ENCODE peak calls at places on chromosome 11, in five cellular contexts. One of them, this sample, is unnamed.
A peak's percentile ranks its signal among the peaks of the same experiment; 100 is the strongest.

GRCh38 chr11:33685061-33685460 is 15.6 kb downstream of the C11orf91 start:
- DNase-seq in RWPE2: no peak
- DNase-seq in nephron progenitor cell: no peak
- DNase-seq in colonic mucosa: no peak
- DNase-seq in neural crest cell: no peak
- DNase-seq in this sample: no peak

GRCh38 chr11:123799438-123799837 is 6.7 kb downstream of the OR6M1 start:
- DNase-seq in RWPE2: no peak
- DNase-seq in nephron progenitor cell: no peak
- DNase-seq in colonic mucosa: no peak
- DNase-seq in neural crest cell: no peak
- DNase-seq in this sample: no peak

GRCh38 chr11:12287374-12288211 is 89.8 kb upstream of the PARVA start:
- DNase-seq in RWPE2: peak; percentile 93
- DNase-seq in nephron progenitor cell: peak; percentile 69
- DNase-seq in colonic mucosa: peak; percentile 23
- DNase-seq in neural crest cell: peak; percentile 38
- DNase-seq in this sample: peak; percentile 46

GRCh38 chr11:77039491-77040400 is 5.5 kb downstream of the B3GNT6 start:
- DNase-seq in RWPE2: no peak
- DNase-seq in nephron progenitor cell: peak; percentile 67
- DNase-seq in colonic mucosa: peak; percentile 73
- DNase-seq in neural crest cell: peak; percentile 57
- DNase-seq in this sample: no peak

GRCh38 chr11:73137262-73137941 is 4.7 kb downstream of the FCHSD2 start:
- DNase-seq in RWPE2: no peak
- DNase-seq in nephron progenitor cell: no peak
- DNase-seq in colonic mucosa: no peak
- DNase-seq in neural crest cell: no peak
- DNase-seq in this sample: no peak

GRCh38 chr11:15055620-15056356 is 17.6 kb upstream of the CALCB start:
- DNase-seq in RWPE2: no peak
- DNase-seq in nephron progenitor cell: no peak
- DNase-seq in colonic mucosa: no peak
- DNase-seq in neural crest cell: no peak
- DNase-seq in this sample: no peak

GRCh38 chr11:11346249-11346648 is 6.8 kb downstream of the CSNK2A3 start:
- DNase-seq in RWPE2: no peak
- DNase-seq in nephron progenitor cell: no peak
- DNase-seq in colonic mucosa: no peak
- DNase-seq in neural crest cell: no peak
- DNase-seq in this sample: no peak

GRCh38 chr11:83971063-83971462 is 684.9 kb upstream of the CCDC90B start:
- DNase-seq in RWPE2: no peak
- DNase-seq in nephron progenitor cell: no peak
- DNase-seq in colonic mucosa: no peak
- DNase-seq in neural crest cell: no peak
- DNase-seq in this sample: no peak

GRCh38 chr11:75946531-75947530 is 131.8 kb downstream of the UVRAG start:
- DNase-seq in RWPE2: no peak
- DNase-seq in nephron progenitor cell: no peak
- DNase-seq in colonic mucosa: peak; percentile 32
- DNase-seq in neural crest cell: no peak
- DNase-seq in this sample: no peak

GRCh38 chr11:69646493-69647201 is 5.7 kb downstream of the CCND1 start:
- DNase-seq in RWPE2: peak; percentile 58
- DNase-seq in nephron progenitor cell: no peak
- DNase-seq in colonic mucosa: no peak
- DNase-seq in neural crest cell: no peak
- DNase-seq in this sample: no peak

GRCh38 chr11:36684840-36685800 is 87.1 kb upstream of the RAG2 start:
- DNase-seq in RWPE2: no peak
- DNase-seq in nephron progenitor cell: no peak
- DNase-seq in colonic mucosa: no peak
- DNase-seq in neural crest cell: no peak
- DNase-seq in this sample: no peak

DNA sequence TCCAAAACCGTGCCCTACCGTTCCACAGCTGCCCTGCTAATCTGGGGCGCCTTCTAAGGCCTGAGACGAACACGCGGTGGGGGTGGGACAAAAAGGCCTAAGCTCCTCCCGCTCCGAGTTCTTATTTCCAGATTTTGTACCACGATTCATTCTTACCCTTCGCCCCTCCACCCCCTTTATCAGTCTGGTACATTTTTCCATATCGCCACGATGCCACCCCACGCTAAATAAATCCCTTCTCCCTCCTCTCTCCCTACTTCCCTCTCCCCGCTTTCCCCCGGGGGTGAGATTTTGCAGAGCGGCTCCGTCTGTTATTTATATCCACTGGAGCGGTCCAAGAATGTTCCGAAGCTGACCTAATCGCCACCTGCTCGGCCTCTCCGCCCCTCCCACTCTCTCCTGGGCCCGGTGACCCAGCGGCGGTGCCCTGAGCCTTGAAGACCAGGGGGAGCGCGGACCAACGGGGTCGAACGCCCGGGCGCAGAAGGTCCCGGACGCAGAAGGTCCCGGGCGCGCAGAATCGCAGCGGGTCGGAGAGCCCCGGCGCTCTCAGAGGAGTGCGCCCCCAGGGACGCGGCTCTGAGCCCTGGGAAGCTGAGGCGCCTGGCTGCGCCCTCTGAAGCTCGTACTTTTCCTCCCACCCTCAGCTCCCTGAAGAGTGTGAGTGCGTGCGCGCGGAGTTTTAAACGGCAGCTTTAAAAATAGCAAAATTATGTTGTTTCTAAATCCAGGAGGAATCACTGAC is 875 bp upstream of the PACSIN3 start:
- DNase-seq in RWPE2: no peak
- DNase-seq in nephron progenitor cell: peak; percentile 68
- DNase-seq in colonic mucosa: peak; percentile 45
- DNase-seq in neural crest cell: peak; percentile 26
- DNase-seq in this sample: peak; percentile 26
- TF ChIP-seq CTCF in RWPE2: no peak
- TF ChIP-seq CTCF in nephron progenitor cell: no peak
- TF ChIP-seq CTCF in colonic mucosa: no peak
- TF ChIP-seq CTCF in neural crest cell: peak; percentile 23
- TF ChIP-seq CTCF in this sample: peak; percentile 31

DNA sequence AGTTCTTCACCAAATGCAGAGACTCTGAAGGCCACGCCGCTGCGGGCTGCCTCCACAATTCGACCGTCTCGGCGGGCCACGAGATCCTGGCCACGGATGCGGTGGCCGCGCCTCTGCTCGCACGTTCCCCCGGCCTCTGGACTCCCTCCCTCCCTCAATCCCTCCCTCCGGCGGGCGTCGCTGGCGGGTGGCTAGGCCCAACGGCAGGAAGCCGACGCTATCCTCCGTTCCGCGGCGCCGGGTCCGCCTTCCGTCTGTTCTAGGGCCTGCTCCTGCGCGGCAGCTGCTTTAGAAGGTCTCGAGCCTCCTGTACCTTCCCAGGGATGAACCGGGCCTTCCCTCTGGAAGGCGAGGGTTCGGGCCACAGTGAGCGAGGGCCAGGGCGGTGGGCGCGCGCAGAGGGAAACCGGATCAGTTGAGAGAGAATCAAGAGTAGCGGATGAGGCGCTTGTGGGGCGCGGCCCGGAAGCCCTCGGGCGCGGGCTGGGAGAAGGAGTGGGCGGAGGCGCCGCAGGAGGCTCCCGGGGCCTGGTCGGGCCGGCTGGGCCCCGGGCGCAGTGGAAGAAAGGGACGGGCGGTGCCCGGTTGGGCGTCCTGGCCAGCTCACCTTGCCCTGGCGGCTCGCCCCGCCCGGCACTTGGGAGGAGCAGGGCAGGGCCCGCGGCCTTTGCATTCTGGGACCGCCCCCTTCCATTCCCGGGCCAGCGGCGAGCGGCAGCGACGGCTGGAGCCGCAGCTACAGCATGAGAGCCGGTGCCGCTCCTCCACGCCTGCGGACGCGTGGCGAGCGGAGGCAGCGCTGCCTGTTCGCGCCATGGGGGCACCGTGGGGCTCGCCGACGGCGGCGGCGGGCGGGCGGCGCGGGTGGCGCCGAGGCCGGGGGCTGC is at the start of gene FUT4:
- DNase-seq in RWPE2: peak; percentile 82
- DNase-seq in nephron progenitor cell: peak; percentile 87
- DNase-seq in colonic mucosa: peak; percentile 93
- DNase-seq in neural crest cell: peak; percentile 70
- DNase-seq in this sample: peak; percentile 77
- TF ChIP-seq CTCF in RWPE2: no peak
- TF ChIP-seq CTCF in nephron progenitor cell: no peak
- TF ChIP-seq CTCF in colonic mucosa: no peak
- TF ChIP-seq CTCF in neural crest cell: peak; percentile 7
- TF ChIP-seq CTCF in this sample: no peak

DNA sequence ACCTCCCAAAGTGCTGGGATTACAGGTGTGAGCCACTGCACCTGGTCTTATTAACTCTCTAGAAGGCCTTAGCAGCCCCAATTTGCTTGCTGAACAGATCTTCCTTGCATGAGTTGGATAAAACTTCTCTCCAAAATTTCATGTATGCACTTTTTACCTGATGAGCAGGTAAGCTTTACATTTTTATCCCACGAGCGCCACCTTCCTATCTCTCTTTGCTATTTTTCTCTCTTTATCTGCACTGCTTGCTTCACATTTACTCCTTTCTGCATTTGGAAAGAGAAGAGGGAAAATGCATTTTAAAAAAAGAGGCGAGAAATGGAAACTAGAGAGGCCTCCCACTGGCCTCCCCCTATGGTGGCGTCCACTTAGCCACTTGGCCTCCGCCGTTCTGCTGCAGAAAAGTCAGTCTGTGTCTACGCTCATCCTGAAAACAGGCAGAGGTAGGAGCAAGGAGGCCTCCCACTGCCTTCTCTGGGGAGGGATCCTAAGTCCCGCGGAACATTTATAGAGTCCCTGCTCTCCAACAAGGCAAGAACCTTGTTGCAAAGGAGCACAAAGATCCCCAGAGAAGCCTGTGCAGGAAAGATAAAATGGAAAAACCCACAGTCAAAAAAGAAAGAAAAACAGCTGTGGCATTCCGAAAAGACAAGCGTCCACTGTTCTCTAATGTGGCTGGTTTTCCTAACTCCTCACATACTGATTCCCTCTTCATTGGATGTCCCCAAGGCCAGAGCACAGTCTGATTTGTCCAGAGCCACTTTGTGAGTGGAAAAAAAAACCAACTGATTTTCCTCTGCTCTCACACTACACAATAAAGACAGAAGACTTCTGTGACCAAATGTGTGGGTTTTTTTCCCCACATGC is 62.2 kb upstream of the INCENP start:
- DNase-seq in RWPE2: no peak
- DNase-seq in nephron progenitor cell: no peak
- DNase-seq in colonic mucosa: no peak
- DNase-seq in neural crest cell: no peak
- DNase-seq in this sample: no peak
- TF ChIP-seq CTCF in RWPE2: peak; percentile 59
- TF ChIP-seq CTCF in nephron progenitor cell: no peak
- TF ChIP-seq CTCF in colonic mucosa: peak; percentile 31
- TF ChIP-seq CTCF in neural crest cell: no peak
- TF ChIP-seq CTCF in this sample: peak; percentile 45

DNA sequence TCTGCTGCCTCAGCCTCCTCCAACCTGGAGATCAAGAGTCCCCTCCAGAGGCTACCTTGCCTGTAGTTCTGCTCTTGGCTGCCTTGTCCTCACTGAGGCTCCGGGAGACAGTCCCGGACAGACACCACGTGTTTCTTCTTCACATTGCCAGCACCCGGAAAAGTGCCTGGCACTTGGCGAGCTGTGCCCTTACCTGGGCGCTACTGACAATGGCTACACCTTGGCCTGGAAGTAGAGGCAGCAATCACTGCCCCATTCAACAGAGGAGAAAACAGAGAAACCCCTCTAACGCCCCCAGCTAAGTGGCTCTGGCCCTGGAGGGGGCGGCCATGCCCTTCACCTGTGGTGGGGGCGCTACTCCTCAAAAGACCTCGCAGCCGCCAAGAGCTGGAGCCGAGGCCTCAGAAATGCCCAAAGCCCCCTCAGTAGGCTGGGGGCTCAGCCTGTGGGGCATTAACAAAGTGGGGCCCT is 3.0 kb upstream of the NAP1L4 start:
- DNase-seq in RWPE2: no peak
- DNase-seq in nephron progenitor cell: no peak
- DNase-seq in colonic mucosa: no peak
- DNase-seq in neural crest cell: no peak
- DNase-seq in this sample: no peak
- TF ChIP-seq CTCF in RWPE2: no peak
- TF ChIP-seq CTCF in nephron progenitor cell: no peak
- TF ChIP-seq CTCF in colonic mucosa: no peak
- TF ChIP-seq CTCF in neural crest cell: no peak
- TF ChIP-seq CTCF in this sample: no peak

GRCh38 chr11:18243783-18244362 is 4.6 kb downstream of the SAA2 start:
- DNase-seq in RWPE2: no peak
- DNase-seq in nephron progenitor cell: peak; percentile 50
- DNase-seq in colonic mucosa: peak; percentile 76
- DNase-seq in neural crest cell: peak; percentile 47
- DNase-seq in this sample: no peak
- TF ChIP-seq CTCF in RWPE2: peak; percentile 92
- TF ChIP-seq CTCF in nephron progenitor cell: peak; percentile 79
- TF ChIP-seq CTCF in colonic mucosa: peak; percentile 78
- TF ChIP-seq CTCF in neural crest cell: peak; percentile 82
- TF ChIP-seq CTCF in this sample: peak; percentile 62

DNA sequence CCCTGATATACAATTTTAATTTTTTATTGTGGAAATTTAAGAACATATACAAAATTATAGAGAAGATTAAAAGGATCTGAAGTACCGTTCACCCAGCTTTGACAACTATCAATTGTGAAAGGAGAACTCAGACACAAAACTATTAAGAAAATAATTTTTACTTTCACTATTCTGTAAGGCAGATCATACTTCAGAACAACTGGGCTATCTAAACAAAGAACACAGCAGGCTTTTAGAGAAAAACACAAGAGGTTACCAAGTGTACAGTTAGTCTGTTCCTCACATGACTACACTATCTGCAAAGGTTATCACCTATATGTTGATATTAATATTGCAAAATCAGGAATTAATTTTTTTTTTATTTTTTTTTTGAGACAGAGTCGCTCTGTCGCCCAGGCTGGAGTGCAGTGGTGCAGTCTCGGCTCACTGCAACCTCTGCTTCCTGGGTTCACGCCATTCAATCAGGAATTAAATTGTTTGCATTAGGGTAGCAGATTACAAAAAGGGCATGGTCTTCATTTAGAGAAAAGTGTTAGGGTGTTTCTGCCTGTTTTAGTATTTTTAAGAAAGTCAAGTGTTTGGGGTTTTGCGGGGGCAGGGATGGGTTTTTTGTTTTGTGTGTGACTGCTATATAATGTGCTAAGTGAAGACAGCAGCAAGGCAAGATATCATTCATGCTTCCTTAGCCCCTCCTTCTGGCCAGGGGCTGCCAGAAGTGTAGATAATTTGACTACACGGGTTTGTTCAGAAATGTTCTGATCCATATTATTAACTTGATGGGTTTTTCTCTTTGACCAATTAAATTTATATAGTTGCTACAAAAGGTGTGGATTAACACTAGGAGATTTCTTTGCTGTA is 27.6 kb upstream of the SIK2 start:
- DNase-seq in RWPE2: no peak
- DNase-seq in nephron progenitor cell: no peak
- DNase-seq in colonic mucosa: no peak
- DNase-seq in neural crest cell: no peak
- DNase-seq in this sample: no peak
- TF ChIP-seq CTCF in RWPE2: peak; percentile 28
- TF ChIP-seq CTCF in nephron progenitor cell: no peak
- TF ChIP-seq CTCF in colonic mucosa: no peak
- TF ChIP-seq CTCF in neural crest cell: no peak
- TF ChIP-seq CTCF in this sample: no peak

GRCh38 chr11:102807921-102808320 is 10.0 kb upstream of the MMP1 start:
- DNase-seq in RWPE2: no peak
- DNase-seq in nephron progenitor cell: peak; percentile 41
- DNase-seq in colonic mucosa: no peak
- DNase-seq in neural crest cell: peak; percentile 12
- DNase-seq in this sample: peak; percentile 13
- TF ChIP-seq CTCF in RWPE2: peak; percentile 35
- TF ChIP-seq CTCF in nephron progenitor cell: peak; percentile 34
- TF ChIP-seq CTCF in colonic mucosa: no peak
- TF ChIP-seq CTCF in neural crest cell: peak; percentile 51
- TF ChIP-seq CTCF in this sample: peak; percentile 39

This sample was measured in progenitor cell of endocrine pancreas.